ENCODE peak calls at places on chromosomes 11 and 22, in nine cellular contexts. F, M, G, D, K, U, A, B and V are unnamed samples.

GRCh38 chr22:46087816-46088277 is 62.5 kb upstream of the PPARA start:
- DNase-seq in D (peak), U (peak), A (no peak), K (no peak), M (peak), B (no peak), F (peak), G (no peak), V (peak)

GRCh38 chr22:30860176-30861105 is 108.1 kb downstream of the MORC2 start:
- DNase-seq in A (no peak), F (no peak), K (peak), D (no peak), G (no peak), U (no peak), M (no peak), B (no peak), V (no peak)

GRCh38 chr22:23862103-23862502 is 4.4 kb downstream of the SLC2A11 start:
- DNase-seq in U (no peak), G (no peak), F (peak), B (peak), K (peak), M (peak), D (peak), A (peak), V (no peak)

GRCh38 chr11:71101046-71101445 is 151.3 kb downstream of the SHANK2 start:
- DNase-seq in U (no peak), G (no peak), D (no peak), K (no peak), F (no peak), B (no peak), A (no peak), M (no peak), V (no peak)

GRCh38 chr11:12693485-12694181 is 19.4 kb downstream of the TEAD1 start:
- DNase-seq in M (peak), U (peak), B (peak), F (peak), D (peak), K (no peak), G (no peak), A (peak), V (no peak)

GRCh38 chr11:84663731-84664130 is 963.4 kb downstream of the DLG2 start:
- DNase-seq in G (no peak), A (no peak), M (no peak), K (no peak), B (no peak), F (no peak), D (no peak), U (no peak), V (no peak)

GRCh38 chr11:68659158-68659921 is 25.0 kb upstream of the GAL start:
- DNase-seq in F (peak), U (peak), A (peak), M (peak), B (no peak), D (peak), K (peak), G (no peak), V (no peak)

GRCh38 chr11:122108192-122108799 is 7.7 kb downstream of the BLID start:
- DNase-seq in U (no peak), K (peak), G (no peak), D (peak), B (peak), M (peak), A (peak), F (peak), V (no peak)

GRCh38 chr22:48080304-48081165 is 1318.1 kb downstream of the TBC1D22A start:
- DNase-seq in K (no peak), A (no peak), D (no peak), U (no peak), M (no peak), G (no peak), F (no peak), B (no peak), V (no peak)

GRCh38 chr11:62081378-62082291 is 42.2 kb upstream of the INCENP start:
- DNase-seq in A (peak), B (peak), G (peak), K (peak), U (peak), D (peak), M (peak), F (peak), V (peak)

GRCh38 chr22:32717337-32718240 is 83.9 kb upstream of the TIMP3 start:
- DNase-seq in A (no peak), K (no peak), B (no peak), G (no peak), F (no peak), M (peak), U (no peak), D (peak), V (no peak)